ENCODE peak calls at places on chromosomes 3 and 15, in eight cellular contexts. One of them, this sample, is unnamed. For H3K4me1, the result is how much of the 10 kb centered on the place peaks cover.

GRCh38 chr3:18018491-18019177 is 276.2 kb upstream of the TBC1D5 start:
- DNase-seq in hepatocyte: no peak
- DNase-seq in breast epithelium: no peak
- DNase-seq in CD4-positive, alpha-beta memory T cell: no peak
- DNase-seq in astrocyte: no peak
- DNase-seq in upper lobe of right lung: no peak
- DNase-seq in neuronal stem cell: no peak
- DNase-seq in Peyer's patch: no peak
- DNase-seq in this sample: no peak

GRCh38 chr15:64430000-64430735 is 30.2 kb upstream of the ZNF609 start:
- DNase-seq in upper lobe of right lung: no peak
- DNase-seq in astrocyte: peak
- DNase-seq in Peyer's patch: peak
- DNase-seq in CD4-positive, alpha-beta memory T cell: peak
- DNase-seq in neuronal stem cell: peak
- DNase-seq in hepatocyte: peak
- DNase-seq in breast epithelium: no peak
- DNase-seq in this sample: peak

GRCh38 chr3:113084777-113085176 is 94.0 kb downstream of the GTPBP8 start:
- DNase-seq in breast epithelium: no peak
- DNase-seq in upper lobe of right lung: no peak
- DNase-seq in CD4-positive, alpha-beta memory T cell: no peak
- DNase-seq in hepatocyte: no peak
- DNase-seq in astrocyte: peak
- DNase-seq in Peyer's patch: peak
- DNase-seq in neuronal stem cell: no peak
- DNase-seq in this sample: no peak

GRCh38 chr15:98000249-98001203 is 40.0 kb downstream of the ARRDC4 start:
- DNase-seq in upper lobe of right lung: no peak
- DNase-seq in Peyer's patch: no peak
- DNase-seq in neuronal stem cell: no peak
- DNase-seq in breast epithelium: no peak
- DNase-seq in hepatocyte: peak
- DNase-seq in CD4-positive, alpha-beta memory T cell: no peak
- DNase-seq in astrocyte: peak
- DNase-seq in this sample: peak

GRCh38 chr15:56236197-56236596 is 7.5 kb downstream of the RFX7 start:
- DNase-seq in breast epithelium: no peak
- DNase-seq in hepatocyte: no peak
- DNase-seq in upper lobe of right lung: no peak
- DNase-seq in astrocyte: peak
- DNase-seq in neuronal stem cell: no peak
- DNase-seq in Peyer's patch: no peak
- DNase-seq in CD4-positive, alpha-beta memory T cell: no peak
- DNase-seq in this sample: no peak

GRCh38 chr15:70538278-70538677 is 225.1 kb downstream of the UACA start:
- DNase-seq in neuronal stem cell: no peak
- DNase-seq in Peyer's patch: no peak
- DNase-seq in upper lobe of right lung: no peak
- DNase-seq in hepatocyte: peak
- DNase-seq in astrocyte: no peak
- DNase-seq in breast epithelium: no peak
- DNase-seq in CD4-positive, alpha-beta memory T cell: no peak
- DNase-seq in this sample: no peak

GRCh38 chr15:92429378-92430066 is 35.8 kb downstream of the ST8SIA2 start:
- DNase-seq in breast epithelium: no peak
- DNase-seq in astrocyte: peak
- DNase-seq in Peyer's patch: no peak
- DNase-seq in upper lobe of right lung: no peak
- DNase-seq in hepatocyte: peak
- DNase-seq in neuronal stem cell: peak
- DNase-seq in CD4-positive, alpha-beta memory T cell: no peak
- DNase-seq in this sample: no peak

GRCh38 chr15:38769492-38769891 is 204.9 kb upstream of the RASGRP1 start:
- DNase-seq in Peyer's patch: no peak
- DNase-seq in breast epithelium: no peak
- DNase-seq in neuronal stem cell: no peak
- DNase-seq in astrocyte: no peak
- DNase-seq in CD4-positive, alpha-beta memory T cell: no peak
- DNase-seq in upper lobe of right lung: no peak
- DNase-seq in hepatocyte: no peak
- DNase-seq in this sample: no peak

GRCh38 chr15:40108061-40108854 is 421 bp downstream of the BMF start:
- DNase-seq in astrocyte: no peak
- DNase-seq in hepatocyte: peak
- DNase-seq in Peyer's patch: no peak
- DNase-seq in upper lobe of right lung: peak
- DNase-seq in neuronal stem cell: no peak
- DNase-seq in CD4-positive, alpha-beta memory T cell: no peak
- DNase-seq in breast epithelium: peak
- DNase-seq in this sample: peak

GRCh38 chr3:13077431-13078157 is 4.4 kb upstream of the IQSEC1 start:
- DNase-seq in Peyer's patch: no peak
- DNase-seq in upper lobe of right lung: no peak
- DNase-seq in CD4-positive, alpha-beta memory T cell: no peak
- DNase-seq in neuronal stem cell: no peak
- DNase-seq in hepatocyte: no peak
- DNase-seq in astrocyte: no peak
- DNase-seq in breast epithelium: no peak
- DNase-seq in this sample: no peak

GRCh38 chr15:77901921-77902750 is 175.4 kb downstream of the TBC1D2B start:
- DNase-seq in hepatocyte: no peak
- DNase-seq in neuronal stem cell: no peak
- DNase-seq in Peyer's patch: no peak
- DNase-seq in breast epithelium: no peak
- DNase-seq in astrocyte: no peak
- DNase-seq in upper lobe of right lung: peak
- DNase-seq in CD4-positive, alpha-beta memory T cell: no peak
- DNase-seq in this sample: no peak

GRCh38 chr15:33985287-33985686 is 17.0 kb downstream of the CHRM5 start:
- DNase-seq in neuronal stem cell: peak
- DNase-seq in CD4-positive, alpha-beta memory T cell: no peak
- DNase-seq in Peyer's patch: no peak
- DNase-seq in hepatocyte: peak
- DNase-seq in upper lobe of right lung: no peak
- DNase-seq in astrocyte: peak
- DNase-seq in breast epithelium: no peak
- DNase-seq in this sample: no peak

GRCh38 chr15:92810418-92811138 is 89.5 kb upstream of the CHD2 start:
- DNase-seq in upper lobe of right lung: peak
- DNase-seq in breast epithelium: no peak
- DNase-seq in CD4-positive, alpha-beta memory T cell: no peak
- DNase-seq in neuronal stem cell: no peak
- DNase-seq in astrocyte: peak
- DNase-seq in Peyer's patch: peak
- DNase-seq in hepatocyte: peak
- DNase-seq in this sample: peak

GRCh38 chr15:70378126-70379031 is 280.7 kb upstream of the TLE3 start:
- DNase-seq in astrocyte: no peak
- DNase-seq in CD4-positive, alpha-beta memory T cell: no peak
- DNase-seq in Peyer's patch: no peak
- DNase-seq in neuronal stem cell: no peak
- DNase-seq in upper lobe of right lung: peak
- DNase-seq in breast epithelium: no peak
- DNase-seq in hepatocyte: no peak
- DNase-seq in this sample: no peak

GRCh38 chr3:31521468-31521867 is 11.3 kb upstream of the STT3B start:
- DNase-seq in Peyer's patch: no peak
- DNase-seq in CD4-positive, alpha-beta memory T cell: no peak
- DNase-seq in upper lobe of right lung: no peak
- DNase-seq in neuronal stem cell: no peak
- DNase-seq in breast epithelium: no peak
- DNase-seq in hepatocyte: no peak
- DNase-seq in astrocyte: no peak
- DNase-seq in this sample: no peak

GRCh38 chr3:72391659-72392058 is 456.6 kb downstream of the SHQ1 start:
- DNase-seq in hepatocyte: no peak
- DNase-seq in CD4-positive, alpha-beta memory T cell: no peak
- DNase-seq in upper lobe of right lung: no peak
- DNase-seq in breast epithelium: no peak
- DNase-seq in astrocyte: no peak
- DNase-seq in Peyer's patch: no peak
- DNase-seq in neuronal stem cell: no peak
- DNase-seq in this sample: no peak

GRCh38 chr3:123799544-123800351 is 84.4 kb downstream of the MYLK start:
- DNase-seq in upper lobe of right lung: no peak
- DNase-seq in breast epithelium: no peak
- DNase-seq in CD4-positive, alpha-beta memory T cell: no peak
- DNase-seq in astrocyte: peak
- DNase-seq in Peyer's patch: peak
- DNase-seq in hepatocyte: peak
- DNase-seq in neuronal stem cell: peak
- DNase-seq in this sample: peak

GRCh38 chr3:63970596-63971468 is 52.5 kb downstream of the PSMD6 start:
- DNase-seq in breast epithelium: no peak
- DNase-seq in upper lobe of right lung: no peak
- DNase-seq in Peyer's patch: no peak
- DNase-seq in hepatocyte: no peak
- DNase-seq in astrocyte: peak
- DNase-seq in neuronal stem cell: peak
- DNase-seq in CD4-positive, alpha-beta memory T cell: no peak
- DNase-seq in this sample: peak
- H3K4me1 ChIP-seq in breast epithelium: under half
- H3K4me1 ChIP-seq in upper lobe of right lung: half or more
- H3K4me1 ChIP-seq in Peyer's patch: half or more
- H3K4me1 ChIP-seq in hepatocyte: half or more
- H3K4me1 ChIP-seq in astrocyte: under half
- H3K4me1 ChIP-seq in neuronal stem cell: half or more
- H3K4me1 ChIP-seq in CD4-positive, alpha-beta memory T cell: half or more
- H3K4me1 ChIP-seq in this sample: under half

DNA sequence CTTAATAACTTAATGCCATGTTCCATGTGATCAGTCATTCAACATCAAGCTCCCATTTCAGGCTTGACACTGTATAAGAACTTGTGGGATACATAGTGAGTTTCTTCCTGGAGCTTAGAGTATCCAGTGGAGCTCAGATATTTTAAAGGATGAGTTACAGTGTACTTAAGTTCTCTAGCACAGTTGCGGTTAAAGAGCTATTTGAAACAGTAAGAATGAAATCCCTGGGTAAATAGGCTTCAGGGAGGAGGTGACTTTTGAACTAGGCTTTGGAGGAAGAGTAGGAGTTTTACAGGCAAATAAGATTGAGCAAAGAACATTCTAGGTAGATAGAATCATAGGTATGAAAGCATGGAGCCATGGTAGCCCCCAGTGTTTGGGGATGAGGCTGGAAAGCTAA is 3.8 kb downstream of the ZNF592 start:
- DNase-seq in hepatocyte: no peak
- DNase-seq in CD4-positive, alpha-beta memory T cell: no peak
- DNase-seq in upper lobe of right lung: no peak
- DNase-seq in Peyer's patch: no peak
- DNase-seq in breast epithelium: no peak
- DNase-seq in astrocyte: no peak
- DNase-seq in neuronal stem cell: no peak
- DNase-seq in this sample: no peak
- H3K4me1 ChIP-seq in hepatocyte: half or more
- H3K4me1 ChIP-seq in CD4-positive, alpha-beta memory T cell: half or more
- H3K4me1 ChIP-seq in upper lobe of right lung: half or more
- H3K4me1 ChIP-seq in Peyer's patch: half or more
- H3K4me1 ChIP-seq in breast epithelium: under half
- H3K4me1 ChIP-seq in astrocyte: under half
- H3K4me1 ChIP-seq in neuronal stem cell: under half
- H3K4me1 ChIP-seq in this sample: under half

DNA sequence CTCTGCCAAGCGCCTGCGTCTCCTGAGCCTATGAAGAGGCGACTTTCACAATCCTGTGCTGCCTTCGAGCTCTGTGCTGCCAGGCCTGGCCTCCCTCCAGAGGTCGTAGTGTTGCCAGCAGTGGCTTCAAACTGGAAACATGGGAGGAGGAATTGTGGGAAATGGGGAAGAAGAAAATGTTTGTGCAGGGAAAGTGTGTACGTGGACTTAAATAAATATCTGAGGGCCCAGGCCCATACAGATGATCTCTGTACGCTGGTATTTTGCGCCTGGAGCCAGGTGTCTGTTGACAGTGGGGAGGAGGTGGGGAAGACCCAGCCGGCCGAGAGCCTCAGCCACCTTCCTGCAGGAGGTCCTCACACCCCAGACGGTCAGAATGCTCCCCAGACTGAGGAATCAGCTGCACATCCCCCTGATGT is 44.6 kb downstream of the ZBTB38 start:
- DNase-seq in hepatocyte: peak
- DNase-seq in astrocyte: peak
- DNase-seq in upper lobe of right lung: peak
- DNase-seq in CD4-positive, alpha-beta memory T cell: no peak
- DNase-seq in Peyer's patch: peak
- DNase-seq in neuronal stem cell: no peak
- DNase-seq in breast epithelium: peak
- DNase-seq in this sample: peak
- H3K4me1 ChIP-seq in hepatocyte: under half
- H3K4me1 ChIP-seq in astrocyte: half or more
- H3K4me1 ChIP-seq in upper lobe of right lung: half or more
- H3K4me1 ChIP-seq in CD4-positive, alpha-beta memory T cell: half or more
- H3K4me1 ChIP-seq in Peyer's patch: under half
- H3K4me1 ChIP-seq in neuronal stem cell: under half
- H3K4me1 ChIP-seq in breast epithelium: under half
- H3K4me1 ChIP-seq in this sample: under half

GRCh38 chr3:114496466-114496865 is 202.6 kb downstream of the TIGIT start:
- DNase-seq in Peyer's patch: no peak
- DNase-seq in CD4-positive, alpha-beta memory T cell: no peak
- DNase-seq in neuronal stem cell: no peak
- DNase-seq in astrocyte: no peak
- DNase-seq in upper lobe of right lung: no peak
- DNase-seq in hepatocyte: no peak
- DNase-seq in breast epithelium: no peak
- DNase-seq in this sample: no peak

GRCh38 chr3:114496874-114497273 is 203.0 kb downstream of the TIGIT start:
- DNase-seq in upper lobe of right lung: no peak
- DNase-seq in neuronal stem cell: no peak
- DNase-seq in CD4-positive, alpha-beta memory T cell: no peak
- DNase-seq in astrocyte: peak
- DNase-seq in breast epithelium: no peak
- DNase-seq in hepatocyte: peak
- DNase-seq in Peyer's patch: no peak
- DNase-seq in this sample: no peak

GRCh38 chr3:114496021-114496434 is 202.2 kb downstream of the TIGIT start:
- DNase-seq in neuronal stem cell: no peak
- DNase-seq in CD4-positive, alpha-beta memory T cell: no peak
- DNase-seq in upper lobe of right lung: no peak
- DNase-seq in astrocyte: peak
- DNase-seq in Peyer's patch: no peak
- DNase-seq in hepatocyte: no peak
- DNase-seq in breast epithelium: no peak
- DNase-seq in this sample: no peak

GRCh38 chr3:114490829-114491228 is 197.0 kb downstream of the TIGIT start:
- DNase-seq in breast epithelium: no peak
- DNase-seq in neuronal stem cell: no peak
- DNase-seq in Peyer's patch: no peak
- DNase-seq in hepatocyte: no peak
- DNase-seq in astrocyte: no peak
- DNase-seq in CD4-positive, alpha-beta memory T cell: no peak
- DNase-seq in upper lobe of right lung: no peak
- DNase-seq in this sample: no peak

DNA sequence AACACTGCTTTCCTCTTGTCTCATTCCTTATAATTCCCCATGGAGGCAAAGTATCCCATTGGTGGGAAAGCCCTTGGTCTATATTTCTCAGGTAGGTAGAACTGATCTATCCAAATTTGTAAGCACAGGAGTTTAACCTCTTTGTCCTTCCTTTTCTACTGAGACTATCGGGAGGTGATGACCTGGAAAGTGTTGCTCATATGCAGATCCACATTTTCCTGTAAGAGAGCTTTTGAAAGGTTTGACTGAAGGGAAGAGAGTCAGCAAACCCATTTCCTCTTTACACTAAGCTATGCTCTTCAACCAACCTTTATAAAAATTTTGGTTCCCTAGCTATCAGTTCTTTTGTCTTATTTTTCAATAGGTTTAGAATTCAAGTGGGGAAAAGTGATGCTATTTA is 200.7 kb downstream of the TIGIT start:
- DNase-seq in neuronal stem cell: no peak
- DNase-seq in astrocyte: no peak
- DNase-seq in hepatocyte: no peak
- DNase-seq in CD4-positive, alpha-beta memory T cell: no peak
- DNase-seq in breast epithelium: no peak
- DNase-seq in upper lobe of right lung: no peak
- DNase-seq in Peyer's patch: no peak
- DNase-seq in this sample: no peak
- H3K4me1 ChIP-seq in neuronal stem cell: under half
- H3K4me1 ChIP-seq in astrocyte: under half
- H3K4me1 ChIP-seq in hepatocyte: under half
- H3K4me1 ChIP-seq in CD4-positive, alpha-beta memory T cell: under half
- H3K4me1 ChIP-seq in breast epithelium: under half
- H3K4me1 ChIP-seq in upper lobe of right lung: under half
- H3K4me1 ChIP-seq in Peyer's patch: under half
- H3K4me1 ChIP-seq in this sample: under half